ENCODE peak calls at places on chromosomes 12 and 14, in four cellular contexts. A is IMR-90, X is psoas muscle, J is esophagus mucosa. E is an unnamed sample.

GRCh38 chr12:116381744-116382455 is 104.4 kb upstream of the MED13L start:
- ATAC-seq in A (peak), X (no peak), J (no peak), E (no peak)

GRCh38 chr12:3704512-3705348 is 48.2 kb downstream of the CRACR2A start:
- ATAC-seq in A (peak), X (no peak), J (no peak), E (peak)

GRCh38 chr14:79585845-79586244 is 625.5 kb downstream of the DIO2 start:
- ATAC-seq in A (no peak), X (no peak), J (no peak), E (no peak)

GRCh38 chr12:82959821-82960220 is 273.1 kb downstream of the TMTC2 start:
- ATAC-seq in A (no peak), X (no peak), J (no peak), E (no peak)

GRCh38 chr12:28543021-28543890 is 353.0 kb downstream of the CCDC91 start:
- ATAC-seq in A (no peak), X (no peak), J (no peak), E (no peak)

GRCh38 chr12:2378835-2379330 is 326.1 kb downstream of the CACNA1C start:
- ATAC-seq in A (no peak), X (no peak), J (no peak), E (no peak)

GRCh38 chr14:100294213-100294962 is 11.9 kb downstream of the SLC25A29 start:
- ATAC-seq in A (no peak), X (peak), J (no peak), E (peak)

GRCh38 chr14:77498984-77499527 is 440 bp upstream of the ISM2 start:
- ATAC-seq in A (peak), X (no peak), J (peak), E (peak)

GRCh38 chr12:123713398-123714301 is 1.5 kb downstream of the ATP6V0A2 start:
- ATAC-seq in A (no peak), X (no peak), J (peak), E (no peak)

GRCh38 chr14:43687866-43688265 is 819.2 kb downstream of the FSCB start:
- ATAC-seq in A (peak), X (no peak), J (no peak), E (peak)

GRCh38 chr14:104967414-104968152 is 10.6 kb downstream of the AHNAK2 start:
- ATAC-seq in A (peak), X (peak), J (peak), E (peak)

GRCh38 chr12:6850796-6851152 is 312 bp downstream of the CDCA3 start:
- ATAC-seq in A (no peak), X (no peak), J (no peak), E (no peak)

GRCh38 chr12:6563448-6564050 is 4.5 kb downstream of the NOP2 start:
- ATAC-seq in A (peak), X (no peak), J (peak), E (no peak)

GRCh38 chr12:82120901-82121300 is 237.3 kb downstream of the CCDC59 start:
- ATAC-seq in A (no peak), X (no peak), J (no peak), E (no peak)

GRCh38 chr14:61663312-61663974 is 31.9 kb upstream of the HIF1A start:
- ATAC-seq in A (no peak), X (no peak), J (no peak), E (no peak)

GRCh38 chr12:8629486-8630033 is 16.9 kb upstream of the AICDA start:
- ATAC-seq in A (no peak), X (no peak), J (peak), E (no peak)

GRCh38 chr14:65302571-65303184 is 109.9 kb upstream of the FUT8 start:
- ATAC-seq in A (no peak), X (no peak), J (peak), E (no peak)

GRCh38 chr14:23182372-23183014 is 967 bp downstream of the SLC7A8 start:
- ATAC-seq in A (no peak), X (peak), J (peak), E (peak)

GRCh38 chr14:65937804-65938316 is 525.3 kb downstream of the FUT8 start:
- ATAC-seq in A (no peak), X (no peak), J (no peak), E (no peak)

GRCh38 chr12:111806304-111806703 is 35.7 kb upstream of the MAPKAPK5 start:
- ATAC-seq in A (no peak), X (no peak), J (no peak), E (no peak)

GRCh38 chr12:119372540-119372939 is 38.0 kb downstream of the CCDC60 start:
- ATAC-seq in A (no peak), X (no peak), J (no peak), E (no peak)

GRCh38 chr12:67786086-67786485 is 137.5 kb downstream of the DYRK2 start:
- ATAC-seq in A (no peak), X (no peak), J (no peak), E (no peak)

GRCh38 chr14:58864751-58865519 is 227.2 kb downstream of the DACT1 start:
- ATAC-seq in A (peak), X (no peak), J (no peak), E (no peak)

GRCh38 chr12:80186727-80187217 is 87.4 kb downstream of the OTOGL start:
- ATAC-seq in A (peak), X (peak), J (peak), E (peak)

GRCh38 chr12:16165506-16165905 is 112.0 kb downstream of the SLC15A5 start:
- ATAC-seq in A (peak), X (no peak), J (no peak), E (peak)

GRCh38 chr14:68680541-68681051 is 112.3 kb downstream of the ZFP36L1 start:
- ATAC-seq in A (no peak), X (no peak), J (no peak), E (peak)

GRCh38 chr14:74866708-74867389 is 9.1 kb downstream of the PROX2 start:
- ATAC-seq in A (no peak), X (no peak), J (no peak), E (no peak)

GRCh38 chr12:117367006-117367638 is 5.7 kb upstream of the NOS1 start:
- ATAC-seq in A (peak), X (peak), J (peak), E (no peak)

GRCh38 chr12:4154672-4155225 is 118.8 kb upstream of the CCND2 start:
- ATAC-seq in A (no peak), X (no peak), J (no peak), E (no peak)

GRCh38 chr14:89406941-89407340 is 10.1 kb downstream of the FOXN3 start:
- ATAC-seq in A (no peak), X (no peak), J (no peak), E (no peak)

E was measured in gastroesophageal sphincter.